ENCODE peak calls at places on chromosomes 11 and 22, in four cellular contexts. T is GM03348, I is HEK293T, U is psoas muscle. D is an unnamed sample.

GRCh38 chr11:7656704-7657103 is 16.6 kb downstream of the CYB5R2 start:
- DNase-seq in T (no peak), I (no peak), U (no peak), D (no peak)

GRCh38 chr11:125990244-125990643 is 44.4 kb downstream of the VSIG10L2 start:
- DNase-seq in T (peak), I (no peak), U (no peak), D (no peak)

GRCh38 chr11:65067446-65067845 is 9.1 kb upstream of the NAALADL1 start:
- DNase-seq in T (no peak), I (no peak), U (no peak), D (no peak)

GRCh38 chr22:22981670-22982571 is 88.4 kb upstream of the GNAZ start:
- DNase-seq in T (no peak), I (no peak), U (no peak), D (no peak)

GRCh38 chr22:29946220-29946619 is 63.2 kb downstream of the MTMR3 start:
- DNase-seq in T (no peak), I (no peak), U (no peak), D (no peak)

GRCh38 chr11:57222239-57222638 is 14.8 kb downstream of the APLNR start:
- DNase-seq in T (no peak), I (no peak), U (no peak), D (no peak)

GRCh38 chr11:46330887-46331652 is 16.2 kb upstream of the DGKZ start:
- DNase-seq in T (no peak), I (no peak), U (no peak), D (peak)

GRCh38 chr11:108967571-108967970 is 302.7 kb downstream of the DDX10 start:
- DNase-seq in T (peak), I (no peak), U (no peak), D (no peak)

GRCh38 chr22:45884201-45885067 is 92.5 kb downstream of the WNT7B start:
- DNase-seq in T (no peak), I (no peak), U (peak), D (no peak)

GRCh38 chr11:132793831-132794230 is 738.5 kb downstream of the OPCML start:
- DNase-seq in T (no peak), I (no peak), U (no peak), D (no peak)

GRCh38 chr11:75498556-75499255 is 27.0 kb downstream of the GDPD5 start:
- DNase-seq in T (peak), I (no peak), U (peak), D (no peak)

GRCh38 chr11:45089845-45090499 is 56.5 kb upstream of the PRDM11 start:
- DNase-seq in T (peak), I (no peak), U (no peak), D (no peak)

GRCh38 chr11:42043312-42043711 is 583.9 kb upstream of the LRRC4C start:
- DNase-seq in T (peak), I (no peak), U (no peak), D (no peak)

GRCh38 chr11:85749287-85749834 is 61.6 kb downstream of the SYTL2 start:
- DNase-seq in T (no peak), I (no peak), U (no peak), D (no peak)

GRCh38 chr22:30265851-30266444 is 703 bp downstream of the OSM start:
- DNase-seq in T (no peak), I (no peak), U (peak), D (peak)

GRCh38 chr11:75760710-75761493 is 7.7 kb upstream of the DGAT2 start:
- DNase-seq in T (peak), I (no peak), U (no peak), D (no peak)

GRCh38 chr11:101478587-101479375 is 105.0 kb downstream of the TRPC6 start:
- DNase-seq in T (no peak), I (no peak), U (no peak), D (no peak)

GRCh38 chr11:131724436-131724995 is 354.1 kb downstream of the NTM start:
- DNase-seq in T (no peak), I (no peak), U (no peak), D (no peak)

GRCh38 chr11:94553938-94554337 is 10.2 kb downstream of the FUT4 start:
- DNase-seq in T (no peak), I (no peak), U (no peak), D (no peak)

GRCh38 chr22:24553597-24554315 is 1.2 kb downstream of the GUCD1 start:
- DNase-seq in T (peak), I (no peak), U (peak), D (no peak)

GRCh38 chr22:20431520-20432237 is 5.9 kb downstream of the SCARF2 start:
- DNase-seq in T (no peak), I (no peak), U (peak), D (no peak)

GRCh38 chr11:46237248-46238077 is 40.0 kb upstream of the CREB3L1 start:
- DNase-seq in T (peak), I (peak), U (peak), D (no peak)

GRCh38 chr22:38859581-38860290 is 12.3 kb downstream of the CBX6 start:
- DNase-seq in T (no peak), I (no peak), U (peak), D (no peak)

GRCh38 chr11:34641981-34642380 is 21.1 kb downstream of the EHF start:
- DNase-seq in T (no peak), I (no peak), U (no peak), D (no peak)

GRCh38 chr22:37419916-37420655 is 7.2 kb downstream of the ELFN2 start:
- DNase-seq in T (no peak), I (no peak), U (no peak), D (no peak)

GRCh38 chr22:29306175-29306829 is at the start of gene GAS2L1:
- DNase-seq in T (peak), I (peak), U (peak), D (no peak)

GRCh38 chr11:113365895-113366294 is 21.7 kb upstream of the ANKK1 start:
- DNase-seq in T (no peak), I (no peak), U (no peak), D (no peak)

GRCh38 chr11:69914286-69915150 is 95.3 kb upstream of the FGF3 start:
- DNase-seq in T (no peak), I (no peak), U (peak), D (no peak)

GRCh38 chr11:81869337-81870065 is 864.2 kb downstream of the FAM181B start:
- DNase-seq in T (no peak), I (no peak), U (no peak), D (peak)

D was measured in T follicular helper cell.